ENCODE peak calls at places on chromosomes 5 and 9, in seven cellular contexts. Z is neuronal stem cell, A is H9, J is IMR-90, L is mesenchymal stem cell, T is H1, S is trophoblast cell. C is an unnamed sample.

GRCh38 chr9:100505564-100506159 is 32.7 kb downstream of the TMEFF1 start:
- DNase-seq in L (peak), S (peak), Z (no peak), T (peak), A (peak), J (peak), C (peak)

GRCh38 chr9:103789686-103790085 is 304.4 kb upstream of the SMC2 start:
- DNase-seq in S (peak), L (no peak), J (no peak), T (no peak), Z (no peak), A (no peak), C (peak)

GRCh38 chr5:32232441-32233219 is 58.5 kb upstream of the GOLPH3 start:
- DNase-seq in J (peak), Z (peak), L (peak), S (peak), T (peak), A (peak), C (peak)

GRCh38 chr9:80792721-80793120 is 896.6 kb downstream of the TLE1 start:
- DNase-seq in Z (no peak), T (no peak), L (no peak), S (no peak), J (no peak), A (no peak), C (no peak)

GRCh38 chr5:1555011-1555807 is 31.4 kb upstream of the LPCAT1 start:
- DNase-seq in L (peak), Z (no peak), A (no peak), S (peak), J (peak), T (peak), C (no peak)

GRCh38 chr9:20599195-20599594 is 23.1 kb downstream of the MLLT3 start:
- DNase-seq in Z (no peak), S (no peak), T (no peak), L (no peak), A (no peak), J (peak), C (no peak)

GRCh38 chr9:18566125-18566524 is 92.2 kb downstream of the ADAMTSL1 start:
- DNase-seq in T (no peak), Z (no peak), L (no peak), S (no peak), J (peak), A (no peak), C (no peak)

GRCh38 chr9:133715866-133716563 is 22.1 kb downstream of the SARDH start:
- DNase-seq in A (peak), S (no peak), J (peak), Z (no peak), T (peak), L (peak), C (no peak)

GRCh38 chr5:143245929-143246561 is 157.4 kb downstream of the NR3C1 start:
- DNase-seq in J (peak), L (peak), Z (no peak), S (peak), T (no peak), A (no peak), C (no peak)

GRCh38 chr5:68396722-68397121 is 181.2 kb downstream of the PIK3R1 start:
- DNase-seq in T (no peak), J (no peak), Z (no peak), L (no peak), A (no peak), S (no peak), C (no peak)

GRCh38 chr9:69168709-69169217 is 5.3 kb upstream of the TJP2 start:
- DNase-seq in J (peak), A (peak), T (peak), Z (no peak), L (peak), S (peak), C (peak)

GRCh38 chr5:169283887-169284286 is 17.1 kb downstream of the SLIT3 start:
- DNase-seq in L (no peak), A (no peak), Z (no peak), J (no peak), S (no peak), T (no peak), C (no peak)
- H3K18ac ChIP-seq in L (no peak), A (no peak), Z (no peak), J (no peak), S (no peak), T (no peak), C (no peak)

GRCh38 chr5:151660616-151661015 is 26.1 kb downstream of the SPARC start:
- DNase-seq in T (no peak), L (peak), Z (no peak), A (no peak), S (peak), J (peak), C (no peak)
- H3K18ac ChIP-seq in T (no peak), L (no peak), Z (no peak), A (no peak), S (no peak), J (peak), C (no peak)

GRCh38 chr5:116084231-116084630 is 594 bp upstream of the COMMD10 start:
- DNase-seq in L (peak), S (no peak), A (no peak), T (no peak), Z (no peak), J (peak), C (peak)
- H3K18ac ChIP-seq in L (no peak), S (no peak), A (no peak), T (no peak), Z (no peak), J (no peak), C (no peak)

GRCh38 chr9:96769989-96770388 is 7.9 kb downstream of the ZNF510 start:
- DNase-seq in T (no peak), Z (no peak), A (no peak), J (no peak), S (no peak), L (no peak), C (no peak)
- H3K18ac ChIP-seq in T (no peak), Z (no peak), A (no peak), J (no peak), S (no peak), L (no peak), C (no peak)

GRCh38 chr9:10204276-10204675 is 408.5 kb downstream of the PTPRD start:
- DNase-seq in J (no peak), Z (no peak), A (no peak), T (no peak), L (no peak), S (no peak), C (no peak)
- H3K18ac ChIP-seq in J (no peak), Z (no peak), A (no peak), T (no peak), L (no peak), S (no peak), C (no peak)